ENCODE peak calls at places on chromosomes 13 and 19, in five cellular contexts. P is HCT116, L is endothelial cell of umbilical vein, Y is K562, R is SK-N-SH. Q is an unnamed sample.

GRCh38 chr13:102873653-102874052 is 27.8 kb downstream of the ERCC5 start:
- DNase-seq in Y (no peak), P (no peak), L (peak; percentile 6), R (no peak), Q (no peak)

GRCh38 chr13:84655677-84656076 is 773.4 kb upstream of the SLITRK1 start:
- DNase-seq in R (no peak), P (no peak), L (no peak), Y (no peak), Q (no peak)

GRCh38 chr13:65555973-65556372 is 1674.2 kb downstream of the PCDH9 start:
- DNase-seq in P (no peak), R (peak; percentile 52), Y (no peak), L (no peak), Q (no peak)

GRCh38 chr19:28634031-28634328 is 579.0 kb downstream of the UQCRFS1 start:
- DNase-seq in P (no peak), Y (no peak), R (no peak), L (no peak), Q (no peak)

GRCh38 chr13:40401911-40402776 is 264.3 kb downstream of the FOXO1 start:
- DNase-seq in Y (peak; percentile 49), L (peak; percentile 93), R (no peak), P (peak; percentile 64), Q (no peak)

GRCh38 chr19:47447470-47448359 is 24.0 kb downstream of the SLC8A2 start:
- DNase-seq in R (peak; percentile 97), Y (peak; percentile 96), P (peak; percentile 85), L (peak; percentile 44), Q (no peak)

GRCh38 chr19:19064098-19064722 is 416 bp downstream of the SLC25A42 start:
- DNase-seq in R (peak; percentile 91), P (no peak), L (no peak), Y (peak; percentile 82), Q (no peak)

GRCh38 chr13:112719016-112719415 is 29.2 kb downstream of the ATP11A start:
- DNase-seq in L (peak; percentile 26), R (no peak), P (no peak), Y (no peak), Q (no peak)

GRCh38 chr19:3278749-3279148 is 54.3 kb downstream of the CELF5 start:
- DNase-seq in Y (no peak), P (no peak), L (no peak), R (no peak), Q (no peak)

GRCh38 chr19:19461671-19462622 is 53.4 kb downstream of the TSSK6 start:
- DNase-seq in R (peak; percentile 94), Y (peak; percentile 62), L (peak; percentile 49), P (no peak), Q (no peak)

GRCh38 chr13:50124536-50125305 is 109.5 kb downstream of the KCNRG start:
- DNase-seq in P (no peak), L (no peak), R (peak; percentile 99), Y (peak; percentile 96), Q (no peak)

GRCh38 chr13:46202956-46203355 is 8.8 kb upstream of the LRRC63 start:
- DNase-seq in P (no peak), L (no peak), R (no peak), Y (no peak), Q (no peak)

GRCh38 chr13:61255035-61255796 is 160.4 kb downstream of the PCDH20 start:
- DNase-seq in L (peak; percentile 6), Y (no peak), P (peak; percentile 2), R (no peak), Q (no peak)

GRCh38 chr19:48685583-48685982 is 10.2 kb upstream of the FUT2 start:
- DNase-seq in P (no peak), Y (no peak), R (no peak), L (no peak), Q (no peak)

GRCh38 chr13:44651724-44652123 is 75.6 kb upstream of the TSC22D1 start:
- DNase-seq in L (no peak), P (no peak), R (no peak), Y (no peak), Q (no peak)

GRCh38 chr19:47094557-47095517 is 18.7 kb downstream of the ZC3H4 start:
- DNase-seq in Y (no peak), R (no peak), P (no peak), L (no peak), Q (no peak)

GRCh38 chr19:36246006-36246391 is 31.1 kb downstream of the ZNF146 start:
- DNase-seq in L (no peak), R (peak; percentile 41), Y (no peak), P (no peak), Q (no peak)
- H3K9ac ChIP-seq in L (no peak overlapping the region), R (no peak overlapping the region), Y (no peak overlapping the region), P (no peak overlapping the region), Q (no peak overlapping the region)

GRCh38 chr19:982567-983170 is 1.5 kb upstream of the WDR18 start:
- DNase-seq in R (peak; percentile 98), P (no peak), L (peak; percentile 53), Y (peak; percentile 92), Q (no peak)
- TF ChIP-seq POLR2AphosphoS5 in R (no peak), P (no peak), L (no peak), Y (no peak), Q (no peak)

GRCh38 chr13:87123987-87124784 is 547.0 kb upstream of the SLITRK5 start:
- DNase-seq in P (peak; percentile 75), Y (peak; percentile 1), L (no peak), R (no peak), Q (peak; percentile 69)
- H3K9ac ChIP-seq in P (no peak overlapping the region), Y (no peak overlapping the region), L (no peak overlapping the region), R (no peak overlapping the region), Q (no peak overlapping the region)

DNA sequence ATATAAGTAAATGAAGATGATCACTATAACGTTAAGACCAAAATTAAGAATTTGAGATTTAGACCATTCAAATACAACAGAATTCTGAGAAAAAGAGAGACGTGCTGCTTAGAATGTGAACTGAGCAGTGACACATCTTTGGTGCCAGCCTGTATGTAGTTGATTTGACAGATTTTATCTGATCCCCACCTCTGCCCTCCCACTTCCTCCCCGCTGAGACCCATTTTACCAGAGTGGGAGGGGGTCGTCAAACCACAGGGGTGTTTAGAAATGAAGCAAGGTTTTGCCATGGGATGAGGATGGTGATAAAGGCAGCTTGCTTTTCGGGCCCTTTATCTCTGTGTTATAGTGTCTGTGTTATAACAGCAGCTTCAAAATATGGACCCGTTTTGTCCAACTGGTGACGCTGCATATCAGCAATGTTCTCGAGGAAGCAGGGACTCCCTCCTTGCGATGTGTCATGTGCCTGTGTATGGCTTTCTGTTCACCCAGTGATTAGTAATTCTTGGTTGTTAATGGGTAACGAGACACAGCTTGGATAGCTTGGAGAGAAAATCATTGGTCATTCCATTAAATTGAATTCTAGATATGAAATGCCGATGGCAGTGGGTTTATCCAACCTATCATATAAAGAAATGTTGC is 125.0 kb downstream of the HS6ST3 start:
- DNase-seq in R (no peak), L (no peak), Y (no peak), P (no peak), Q (no peak)
- TF ChIP-seq POLR2AphosphoS5 in R (no peak), L (no peak), Y (no peak), P (no peak), Q (no peak)

GRCh38 chr19:29947871-29948270 is 5.8 kb downstream of the URI1 start:
- DNase-seq in P (no peak), R (no peak), Y (no peak), L (no peak), Q (no peak)

GRCh38 chr19:29956855-29957254 is 14.8 kb downstream of the URI1 start:
- DNase-seq in P (no peak), R (no peak), L (no peak), Y (no peak), Q (no peak)

GRCh38 chr19:29953352-29954247 is 11.6 kb downstream of the URI1 start:
- DNase-seq in R (no peak), Y (no peak), P (no peak), L (no peak), Q (no peak)

GRCh38 chr19:29952127-29952526 is 10.1 kb downstream of the URI1 start:
- DNase-seq in L (peak; percentile 20), Y (no peak), P (no peak), R (no peak), Q (no peak)

DNA sequence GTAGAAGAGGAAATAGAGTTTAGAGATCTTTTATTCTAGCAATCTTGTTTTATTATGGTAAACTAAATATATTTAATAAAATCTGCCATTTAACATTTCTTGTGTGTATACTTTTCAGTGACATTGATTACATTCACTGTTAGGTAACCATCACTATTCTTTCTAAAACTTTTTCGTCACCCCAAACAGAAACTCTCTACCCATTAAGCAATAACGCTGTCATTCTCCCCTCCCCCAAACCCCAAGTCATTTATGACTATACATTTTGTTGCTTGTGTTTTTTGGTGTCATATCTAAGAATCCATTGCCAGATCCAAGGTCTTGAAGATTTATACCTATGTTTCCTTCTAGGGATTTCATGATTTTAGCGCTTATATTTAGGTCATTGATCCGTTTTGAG is 10.6 kb downstream of the URI1 start:
- DNase-seq in R (no peak), P (no peak), L (no peak), Y (no peak), Q (no peak)
- H3K9ac ChIP-seq in R (no peak overlapping the region), P (no peak overlapping the region), L (no peak overlapping the region), Y (no peak overlapping the region), Q (no peak overlapping the region)

GRCh38 chr13:33125821-33126570 is 109.8 kb downstream of the KL start:
- DNase-seq in P (peak; percentile 87), L (peak; percentile 94), Y (no peak), R (no peak), Q (no peak)

GRCh38 chr13:33119886-33120543 is 103.8 kb downstream of the KL start:
- DNase-seq in Y (no peak), P (peak; percentile 6), R (peak; percentile 43), L (no peak), Q (no peak)

GRCh38 chr13:33119022-33119735 is 103.0 kb downstream of the KL start:
- DNase-seq in L (no peak), P (no peak), R (no peak), Y (no peak), Q (no peak)

GRCh38 chr13:33126909-33127607 is 110.8 kb downstream of the KL start:
- DNase-seq in L (peak; percentile 69), Y (no peak), P (no peak), R (no peak), Q (no peak)

GRCh38 chr13:33123066-33123940 is 107.1 kb downstream of the KL start:
- DNase-seq in L (peak; percentile 65), R (no peak), P (no peak), Y (no peak), Q (peak; percentile 98)
- TF ChIP-seq POLR2AphosphoS5 in L (no peak), R (peak; percentile 16), P (no peak), Y (no peak), Q (peak; percentile 48)

GRCh38 chr13:23681253-23681652 is 111.0 kb downstream of the TNFRSF19 start:
- DNase-seq in L (no peak), P (no peak), R (no peak), Y (no peak), Q (no peak)

GRCh38 chr13:23679214-23679613 is 109.0 kb downstream of the TNFRSF19 start:
- DNase-seq in P (no peak), Y (no peak), L (no peak), R (no peak), Q (no peak)

GRCh38 chr13:23680836-23681235 is 110.6 kb downstream of the TNFRSF19 start:
- DNase-seq in P (no peak), Y (no peak), R (no peak), L (no peak), Q (no peak)

GRCh38 chr13:23674795-23675640 is 104.8 kb downstream of the TNFRSF19 start:
- DNase-seq in L (no peak), R (no peak), Y (no peak), P (no peak), Q (no peak)

DNA sequence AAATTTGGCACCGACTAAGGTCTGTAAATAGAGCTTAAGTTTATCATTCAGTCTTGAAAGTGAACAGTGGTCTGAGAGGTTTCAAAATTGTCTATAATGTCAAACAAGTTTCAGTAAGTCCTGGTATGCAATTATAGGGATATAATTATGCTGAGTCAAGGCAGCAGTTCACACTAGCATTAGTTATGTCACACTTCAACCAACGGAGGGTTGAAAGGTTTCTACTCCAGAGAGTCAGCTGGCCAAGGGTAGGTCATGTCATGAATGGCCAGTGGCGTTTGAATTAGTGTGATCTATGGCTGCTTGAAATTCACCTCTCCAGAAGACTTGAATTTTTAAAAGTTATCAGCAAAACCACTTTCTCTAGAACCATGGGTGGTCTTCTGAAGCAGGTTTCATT is 108.6 kb downstream of the TNFRSF19 start:
- DNase-seq in L (no peak), Y (no peak), P (no peak), R (no peak), Q (no peak)
- H3K9ac ChIP-seq in L (no peak overlapping the region), Y (no peak overlapping the region), P (no peak overlapping the region), R (no peak overlapping the region), Q (no peak overlapping the region)